ENCODE peak calls at places on chromosomes 11 and 22, in six cellular contexts. One of them, this sample, is unnamed.

GRCh38 chr11:23138761-23139160 is 278.5 kb upstream of the CCDC179 start:
- DNase-seq in NCI-H1436 treated with DMSO at 0.1 percent for 48 hours: no peak
- DNase-seq in stimulated activated naive CD4-positive, alpha-beta T cell: no peak
- DNase-seq in activated CD8-positive, alpha-beta memory T cell treated with anti-CD3 and anti-CD28 coated beads for 1 hour: no peak
- DNase-seq in AG09319: no peak
- DNase-seq in H54: no peak
- DNase-seq in this sample: no peak

GRCh38 chr22:42803454-42803853 is 53.6 kb downstream of the ARFGAP3 start:
- DNase-seq in NCI-H1436 treated with DMSO at 0.1 percent for 48 hours: no peak
- DNase-seq in stimulated activated naive CD4-positive, alpha-beta T cell: no peak
- DNase-seq in activated CD8-positive, alpha-beta memory T cell treated with anti-CD3 and anti-CD28 coated beads for 1 hour: no peak
- DNase-seq in AG09319: no peak
- DNase-seq in H54: no peak
- DNase-seq in this sample: no peak

GRCh38 chr11:78277314-78277994 is 88.7 kb downstream of the USP35 start:
- DNase-seq in NCI-H1436 treated with DMSO at 0.1 percent for 48 hours: no peak
- DNase-seq in stimulated activated naive CD4-positive, alpha-beta T cell: no peak
- DNase-seq in activated CD8-positive, alpha-beta memory T cell treated with anti-CD3 and anti-CD28 coated beads for 1 hour: no peak
- DNase-seq in AG09319: no peak
- DNase-seq in H54: no peak
- DNase-seq in this sample: no peak

GRCh38 chr11:134047586-134047999 is 21.3 kb upstream of the JAM3 start:
- DNase-seq in NCI-H1436 treated with DMSO at 0.1 percent for 48 hours: no peak
- DNase-seq in stimulated activated naive CD4-positive, alpha-beta T cell: no peak
- DNase-seq in activated CD8-positive, alpha-beta memory T cell treated with anti-CD3 and anti-CD28 coated beads for 1 hour: no peak
- DNase-seq in AG09319: peak; percentile 81
- DNase-seq in H54: peak; percentile 75
- DNase-seq in this sample: no peak

GRCh38 chr22:37496651-37497599 is 10.7 kb upstream of the MFNG start:
- DNase-seq in NCI-H1436 treated with DMSO at 0.1 percent for 48 hours: no peak
- DNase-seq in stimulated activated naive CD4-positive, alpha-beta T cell: no peak
- DNase-seq in activated CD8-positive, alpha-beta memory T cell treated with anti-CD3 and anti-CD28 coated beads for 1 hour: no peak
- DNase-seq in AG09319: peak; percentile 57
- DNase-seq in H54: peak; percentile 78
- DNase-seq in this sample: no peak

GRCh38 chr11:441418-442274 is at the start of gene ANO9:
- DNase-seq in NCI-H1436 treated with DMSO at 0.1 percent for 48 hours: no peak
- DNase-seq in stimulated activated naive CD4-positive, alpha-beta T cell: peak; percentile 46
- DNase-seq in activated CD8-positive, alpha-beta memory T cell treated with anti-CD3 and anti-CD28 coated beads for 1 hour: no peak
- DNase-seq in AG09319: no peak
- DNase-seq in H54: no peak
- DNase-seq in this sample: peak; percentile 66

GRCh38 chr22:42830161-42830560 is 26.9 kb downstream of the ARFGAP3 start:
- DNase-seq in NCI-H1436 treated with DMSO at 0.1 percent for 48 hours: no peak
- DNase-seq in stimulated activated naive CD4-positive, alpha-beta T cell: no peak
- DNase-seq in activated CD8-positive, alpha-beta memory T cell treated with anti-CD3 and anti-CD28 coated beads for 1 hour: no peak
- DNase-seq in AG09319: no peak
- DNase-seq in H54: no peak
- DNase-seq in this sample: no peak

GRCh38 chr22:49571326-49571725 is 256.3 kb downstream of the BRD1 start:
- DNase-seq in NCI-H1436 treated with DMSO at 0.1 percent for 48 hours: no peak
- DNase-seq in stimulated activated naive CD4-positive, alpha-beta T cell: no peak
- DNase-seq in activated CD8-positive, alpha-beta memory T cell treated with anti-CD3 and anti-CD28 coated beads for 1 hour: no peak
- DNase-seq in AG09319: no peak
- DNase-seq in H54: no peak
- DNase-seq in this sample: no peak

GRCh38 chr11:131622193-131622592 is 251.8 kb downstream of the NTM start:
- DNase-seq in NCI-H1436 treated with DMSO at 0.1 percent for 48 hours: no peak
- DNase-seq in stimulated activated naive CD4-positive, alpha-beta T cell: no peak
- DNase-seq in activated CD8-positive, alpha-beta memory T cell treated with anti-CD3 and anti-CD28 coated beads for 1 hour: no peak
- DNase-seq in AG09319: no peak
- DNase-seq in H54: no peak
- DNase-seq in this sample: no peak

GRCh38 chr11:93529707-93530467 is 13.3 kb downstream of the SMCO4 start:
- DNase-seq in NCI-H1436 treated with DMSO at 0.1 percent for 48 hours: no peak
- DNase-seq in stimulated activated naive CD4-positive, alpha-beta T cell: no peak
- DNase-seq in activated CD8-positive, alpha-beta memory T cell treated with anti-CD3 and anti-CD28 coated beads for 1 hour: no peak
- DNase-seq in AG09319: no peak
- DNase-seq in H54: no peak
- DNase-seq in this sample: no peak

GRCh38 chr11:74280494-74280893 is 30.9 kb downstream of the P4HA3 start:
- DNase-seq in NCI-H1436 treated with DMSO at 0.1 percent for 48 hours: no peak
- DNase-seq in stimulated activated naive CD4-positive, alpha-beta T cell: no peak
- DNase-seq in activated CD8-positive, alpha-beta memory T cell treated with anti-CD3 and anti-CD28 coated beads for 1 hour: no peak
- DNase-seq in AG09319: no peak
- DNase-seq in H54: no peak
- DNase-seq in this sample: no peak

GRCh38 chr22:47391169-47392053 is 629.0 kb downstream of the TBC1D22A start:
- DNase-seq in NCI-H1436 treated with DMSO at 0.1 percent for 48 hours: no peak
- DNase-seq in stimulated activated naive CD4-positive, alpha-beta T cell: no peak
- DNase-seq in activated CD8-positive, alpha-beta memory T cell treated with anti-CD3 and anti-CD28 coated beads for 1 hour: no peak
- DNase-seq in AG09319: no peak
- DNase-seq in H54: no peak
- DNase-seq in this sample: no peak

GRCh38 chr11:65043881-65044501 is 3.0 kb downstream of the SAC3D1 start:
- DNase-seq in NCI-H1436 treated with DMSO at 0.1 percent for 48 hours: no peak
- DNase-seq in stimulated activated naive CD4-positive, alpha-beta T cell: no peak
- DNase-seq in activated CD8-positive, alpha-beta memory T cell treated with anti-CD3 and anti-CD28 coated beads for 1 hour: no peak
- DNase-seq in AG09319: peak; percentile 28
- DNase-seq in H54: peak; percentile 69
- DNase-seq in this sample: no peak

GRCh38 chr22:45876136-45877035 is 100.6 kb downstream of the WNT7B start:
- DNase-seq in NCI-H1436 treated with DMSO at 0.1 percent for 48 hours: no peak
- DNase-seq in stimulated activated naive CD4-positive, alpha-beta T cell: no peak
- DNase-seq in activated CD8-positive, alpha-beta memory T cell treated with anti-CD3 and anti-CD28 coated beads for 1 hour: no peak
- DNase-seq in AG09319: no peak
- DNase-seq in H54: no peak
- DNase-seq in this sample: no peak

This sample was measured in NCI-H2107.